ENCODE peak calls at places on chromosomes 13 and 19, in nine cellular contexts. G, Z, L, C, B, H, Q, T and X are unnamed samples.
A peak's percentile ranks its signal among the peaks of the same experiment; 100 is the strongest.

GRCh38 chr19:18616023-18616422 is 3.4 kb downstream of the TMEM59L start:
- DNase-seq in G (no peak), B (no peak), Q (no peak), Z (no peak), T (no peak), L (no peak), H (no peak), C (no peak), X (no peak)

GRCh38 chr19:56566904-56567273 is 379 bp upstream of the ZNF470 start:
- DNase-seq in Q (peak; percentile 2), L (no peak), B (no peak), Z (peak; percentile 44), G (no peak), H (peak; percentile 30), T (no peak), C (no peak), X (peak; percentile 63)

GRCh38 chr19:1287622-1288527 is 2.2 kb downstream of the EFNA2 start:
- DNase-seq in G (no peak), T (no peak), H (no peak), C (no peak), Z (no peak), L (no peak), Q (no peak), B (no peak), X (peak; percentile 53)

GRCh38 chr13:50889317-50889716 is 20.3 kb upstream of the RNASEH2B start:
- DNase-seq in C (no peak), H (no peak), G (no peak), T (no peak), B (no peak), Q (peak; percentile 46), L (no peak), Z (no peak), X (no peak)

GRCh38 chr19:2770055-2771013 is 12.7 kb downstream of the SGTA start:
- DNase-seq in G (peak; percentile 77), Z (no peak), T (no peak), L (no peak), H (no peak), Q (no peak), B (no peak), C (no peak), X (no peak)

GRCh38 chr13:97076898-97077297 is 82.6 kb upstream of the OXGR1 start:
- DNase-seq in H (no peak), T (no peak), Q (no peak), L (no peak), Z (no peak), G (no peak), C (no peak), B (no peak), X (no peak)

GRCh38 chr19:44308011-44308410 is 3.2 kb upstream of the ZNF235 start:
- DNase-seq in H (no peak), T (no peak), L (no peak), B (no peak), C (no peak), Q (no peak), G (peak; percentile 69), Z (no peak), X (no peak)

GRCh38 chr13:37288057-37288720 is 182.7 kb upstream of the CSNK1A1L start:
- DNase-seq in G (no peak), C (no peak), Q (no peak), L (no peak), H (no peak), Z (no peak), B (no peak), T (no peak), X (no peak)

GRCh38 chr13:46340631-46341111 is 46.4 kb downstream of the RUBCNL start:
- DNase-seq in C (no peak), T (no peak), Q (no peak), Z (no peak), H (no peak), G (no peak), B (no peak), L (no peak), X (no peak)

GRCh38 chr19:33795370-33796163 is 1.1 kb upstream of the KCTD15 start:
- DNase-seq in G (peak; percentile 83), C (peak; percentile 37), Q (peak; percentile 83), L (no peak), T (no peak), Z (peak; percentile 83), B (peak; percentile 78), H (peak; percentile 95), X (peak; percentile 93)

GRCh38 chr19:2270572-2271515 is 11.1 kb downstream of the PEAK3 start:
- DNase-seq in B (peak; percentile 71), Q (peak; percentile 76), Z (peak; percentile 52), T (peak; percentile 62), C (peak; percentile 62), H (peak; percentile 51), G (peak; percentile 86), L (peak; percentile 41), X (peak; percentile 61)

GRCh38 chr13:23921451-23921888 is 24.2 kb upstream of the C1QTNF9B start:
- DNase-seq in Z (peak; percentile 6), B (peak; percentile 56), C (no peak), L (no peak), G (peak; percentile 71), Q (peak; percentile 50), T (no peak), H (peak; percentile 38), X (no peak)

GRCh38 chr13:37648604-37649003 is 50.0 kb upstream of the POSTN start:
- DNase-seq in Z (no peak), C (no peak), B (no peak), T (no peak), Q (no peak), H (no peak), G (peak; percentile 56), L (no peak), X (no peak)

GRCh38 chr19:2186071-2186846 is 22.5 kb downstream of the DOT1L start:
- DNase-seq in C (no peak), B (no peak), T (peak; percentile 64), L (no peak), Z (no peak), Q (no peak), H (no peak), G (peak; percentile 99), X (no peak)

GRCh38 chr19:45142016-45142727 is 18.6 kb downstream of the NKPD1 start:
- DNase-seq in C (no peak), H (no peak), G (no peak), L (no peak), Q (no peak), B (no peak), Z (no peak), T (no peak), X (no peak)

GRCh38 chr13:99214232-99214631 is 13.6 kb downstream of the UBAC2 start:
- DNase-seq in G (no peak), B (no peak), Z (peak; percentile 2), C (no peak), L (no peak), T (no peak), H (no peak), Q (peak; percentile 61), X (no peak)

GRCh38 chr13:110618167-110618566 is 2.8 kb downstream of the NAXD start:
- DNase-seq in Z (no peak), G (no peak), H (no peak), T (no peak), L (no peak), C (no peak), Q (no peak), B (no peak), X (no peak)

GRCh38 chr13:112732679-112733078 is 42.8 kb downstream of the ATP11A start:
- DNase-seq in H (no peak), Z (no peak), T (no peak), C (no peak), B (no peak), L (no peak), G (no peak), Q (no peak), X (no peak)

GRCh38 chr19:403221-404036 is 5.5 kb downstream of the C2CD4C start:
- DNase-seq in Q (no peak), G (no peak), Z (no peak), H (no peak), L (no peak), T (no peak), B (no peak), C (no peak), X (no peak)

GRCh38 chr19:40503300-40503699 is 36.5 kb downstream of the SPTBN4 start:
- DNase-seq in G (no peak), C (no peak), B (no peak), L (no peak), H (no peak), Z (no peak), T (no peak), Q (no peak), X (no peak)

GRCh38 chr19:1019616-1019961 is 1.3 kb downstream of the TMEM259 start:
- DNase-seq in Z (no peak), Q (no peak), T (no peak), L (no peak), G (no peak), C (no peak), H (no peak), B (no peak), X (no peak)

GRCh38 chr19:1307320-1307719 is 21.6 kb downstream of the EFNA2 start:
- DNase-seq in G (no peak), Z (no peak), B (no peak), Q (no peak), C (no peak), T (no peak), H (no peak), L (no peak), X (no peak)

GRCh38 chr13:59374720-59375119 is 789.0 kb downstream of the DIAPH3 start:
- DNase-seq in T (no peak), L (no peak), B (no peak), Z (no peak), G (no peak), C (no peak), H (no peak), Q (no peak), X (no peak)

GRCh38 chr13:35822666-35823065 is 308.5 kb downstream of the DCLK1 start:
- DNase-seq in B (no peak), H (no peak), G (no peak), L (no peak), T (no peak), C (no peak), Z (no peak), Q (no peak), X (no peak)

GRCh38 chr13:105334211-105334610 is 1201.3 kb downstream of the EFNB2 start:
- DNase-seq in B (peak; percentile 4), H (no peak), L (no peak), Q (no peak), C (no peak), Z (no peak), G (peak; percentile 71), T (no peak), X (no peak)

GRCh38 chr13:34165158-34165557 is 347.2 kb downstream of the RFC3 start:
- DNase-seq in T (no peak), Z (no peak), B (no peak), G (no peak), H (no peak), L (no peak), Q (no peak), C (no peak), X (no peak)

GRCh38 chr13:48730971-48731658 is 77.4 kb downstream of the CYSLTR2 start:
- DNase-seq in T (no peak), B (no peak), L (no peak), G (peak; percentile 11), Q (no peak), H (no peak), Z (no peak), C (no peak), X (no peak)

GRCh38 chr19:43504426-43505185 is at the start of gene PHLDB3:
- DNase-seq in Q (peak; percentile 46), B (peak; percentile 21), L (peak; percentile 27), Z (peak; percentile 75), H (no peak), G (peak; percentile 12), T (no peak), C (no peak), X (peak; percentile 53)

GRCh38 chr19:5131031-5131865 is 162.3 kb downstream of the KDM4B start:
- DNase-seq in B (no peak), G (no peak), H (no peak), Q (peak; percentile 89), Z (no peak), T (no peak), L (no peak), C (no peak), X (no peak)